ENCODE peak calls at places on chromosomes 12 and 14, in seven cellular contexts. E is GM23338, Y is endothelial cell of umbilical vein, J is Kasumi-1, C is breast epithelium, B is SHP77, Q is tibial artery. A is an unnamed sample.
A peak's percentile ranks its signal among the peaks of the same experiment; 100 is the strongest.

GRCh38 chr12:91361864-91362263 is 179.2 kb upstream of the DCN start:
- DNase-seq in E (peak; percentile 72), Y (peak; percentile 68), J (peak; percentile 76), C (no peak), B (peak; percentile 21), Q (no peak), A (peak; percentile 60)

GRCh38 chr14:100605230-100605629 is 18.0 kb upstream of the BEGAIN start:
- DNase-seq in E (no peak), Y (no peak), J (no peak), C (no peak), B (no peak), Q (no peak), A (no peak)

GRCh38 chr14:32480337-32480736 is 151.2 kb downstream of the AKAP6 start:
- DNase-seq in E (no peak), Y (no peak), J (no peak), C (no peak), B (no peak), Q (no peak), A (peak; percentile 70)

GRCh38 chr12:52175411-52176350 is 16.1 kb downstream of the KRT80 start:
- DNase-seq in E (no peak), Y (peak; percentile 87), J (no peak), C (peak; percentile 80), B (peak; percentile 90), Q (no peak), A (no peak)

GRCh38 chr12:19539836-19540235 is 100.5 kb downstream of the AEBP2 start:
- DNase-seq in E (no peak), Y (no peak), J (no peak), C (no peak), B (no peak), Q (no peak), A (no peak)

GRCh38 chr12:111777345-111778045 is 10.8 kb downstream of the ALDH2 start:
- DNase-seq in E (no peak), Y (no peak), J (no peak), C (no peak), B (no peak), Q (peak; percentile 49), A (no peak)

GRCh38 chr12:9258676-9259075 is 50.5 kb upstream of the PZP start:
- DNase-seq in E (no peak), Y (no peak), J (no peak), C (no peak), B (no peak), Q (no peak), A (no peak)

GRCh38 chr14:44204061-44204815 is 302.8 kb downstream of the FSCB start:
- DNase-seq in E (peak; percentile 72), Y (no peak), J (no peak), C (no peak), B (no peak), Q (no peak), A (no peak)

GRCh38 chr12:101968770-101969169 is 91.4 kb downstream of the DRAM1 start:
- DNase-seq in E (no peak), Y (no peak), J (no peak), C (no peak), B (no peak), Q (no peak), A (no peak)

GRCh38 chr12:75781532-75782046 is 250.0 kb downstream of the PHLDA1 start:
- DNase-seq in E (no peak), Y (peak; percentile 94), J (no peak), C (no peak), B (no peak), Q (no peak), A (peak; percentile 81)

GRCh38 chr14:103257211-103257962 is 76.7 kb upstream of the EIF5 start:
- DNase-seq in E (no peak), Y (no peak), J (no peak), C (no peak), B (no peak), Q (no peak), A (peak; percentile 29)

GRCh38 chr14:45185110-45185814 is 49.5 kb downstream of the FANCM start:
- DNase-seq in E (no peak), Y (no peak), J (no peak), C (no peak), B (no peak), Q (no peak), A (peak; percentile 52)

GRCh38 chr14:105399441-105399775 is 1.1 kb downstream of the TEX22 start:
- DNase-seq in E (no peak), Y (no peak), J (no peak), C (no peak), B (no peak), Q (no peak), A (no peak)

GRCh38 chr14:95455246-95455645 is 61.2 kb downstream of the SYNE3 start:
- DNase-seq in E (no peak), Y (no peak), J (no peak), C (no peak), B (no peak), Q (no peak), A (no peak)

GRCh38 chr14:22084393-22085281 is 411.0 kb upstream of the OR4E1 start:
- DNase-seq in E (peak; percentile 83), Y (peak; percentile 67), J (peak; percentile 60), C (no peak), B (peak; percentile 61), Q (no peak), A (peak; percentile 62)

GRCh38 chr14:33908540-33909223 is 42.2 kb downstream of the EGLN3 start:
- DNase-seq in E (peak; percentile 68), Y (no peak), J (no peak), C (no peak), B (no peak), Q (no peak), A (no peak)

GRCh38 chr12:24066865-24067264 is 117.4 kb upstream of the SOX5 start:
- DNase-seq in E (no peak), Y (peak; percentile 66), J (no peak), C (no peak), B (no peak), Q (peak; percentile 23), A (peak; percentile 77)

GRCh38 chr14:45664668-45665356 is 411.8 kb upstream of the MIS18BP1 start:
- DNase-seq in E (peak; percentile 77), Y (no peak), J (peak; percentile 21), C (no peak), B (no peak), Q (no peak), A (no peak)

GRCh38 chr12:122006186-122006926 is 15.3 kb upstream of the BCL7A start:
- DNase-seq in E (no peak), Y (no peak), J (no peak), C (no peak), B (no peak), Q (no peak), A (no peak)

GRCh38 chr12:113416091-113416754 is 6.0 kb upstream of the SDSL start:
- DNase-seq in E (no peak), Y (no peak), J (peak; percentile 28), C (no peak), B (no peak), Q (peak; percentile 56), A (no peak)

GRCh38 chr12:101277443-101277842 is 2.5 kb upstream of the UTP20 start:
- DNase-seq in E (no peak), Y (no peak), J (no peak), C (no peak), B (no peak), Q (no peak), A (no peak)

GRCh38 chr12:25449007-25449406 is 104.1 kb downstream of the LMNTD1 start:
- DNase-seq in E (no peak), Y (no peak), J (no peak), C (no peak), B (no peak), Q (no peak), A (no peak)

GRCh38 chr14:94081386-94081820 is 293 bp downstream of the IFI27L1 start:
- DNase-seq in E (no peak), Y (no peak), J (peak; percentile 58), C (no peak), B (no peak), Q (no peak), A (no peak)

GRCh38 chr12:76329163-76329562 is 19.1 kb downstream of the BBS10 start:
- DNase-seq in E (no peak), Y (peak; percentile 73), J (no peak), C (no peak), B (no peak), Q (no peak), A (peak; percentile 86)

GRCh38 chr12:508795-509194 is 49.1 kb downstream of the B4GALNT3 start:
- DNase-seq in E (no peak), Y (no peak), J (no peak), C (no peak), B (no peak), Q (no peak), A (no peak)

GRCh38 chr12:56420411-56420810 is 28.8 kb downstream of the TIMELESS start:
- DNase-seq in E (no peak), Y (no peak), J (no peak), C (no peak), B (no peak), Q (no peak), A (no peak)

GRCh38 chr12:47775100-47775911 is 2.3 kb downstream of the SLC48A1 start:
- DNase-seq in E (no peak), Y (no peak), J (peak; percentile 85), C (no peak), B (peak; percentile 8), Q (no peak), A (no peak)

GRCh38 chr12:107515446-107515958 is 170.1 kb upstream of the PWP1 start:
- DNase-seq in E (peak; percentile 22), Y (peak; percentile 73), J (no peak), C (peak; percentile 28), B (no peak), Q (peak; percentile 89), A (peak; percentile 93)

GRCh38 chr14:100872241-100872640 is 31.3 kb downstream of the RTL1 start:
- DNase-seq in E (no peak), Y (no peak), J (no peak), C (no peak), B (no peak), Q (no peak), A (peak; percentile 43)

GRCh38 chr14:98633380-98633779 is 638.6 kb downstream of the BCL11B start:
- DNase-seq in E (no peak), Y (no peak), J (no peak), C (peak; percentile 25), B (peak; percentile 73), Q (no peak), A (no peak)

GRCh38 chr14:74913986-74914573 is 9.0 kb downstream of the RPS6KL1 start:
- DNase-seq in E (peak; percentile 78), Y (peak; percentile 66), J (peak; percentile 48), C (peak; percentile 64), B (peak; percentile 12), Q (peak; percentile 86), A (peak; percentile 77)

GRCh38 chr12:79260923-79261322 is 396.3 kb downstream of the SYT1 start:
- DNase-seq in E (no peak), Y (no peak), J (no peak), C (no peak), B (no peak), Q (no peak), A (no peak)

GRCh38 chr12:87152841-87153528 is 876.2 kb downstream of the C12orf50 start:
- DNase-seq in E (no peak), Y (no peak), J (no peak), C (no peak), B (no peak), Q (no peak), A (no peak)

GRCh38 chr12:72141381-72141780 is 130.8 kb upstream of the TRHDE start:
- DNase-seq in E (no peak), Y (no peak), J (peak; percentile 42), C (no peak), B (no peak), Q (no peak), A (peak; percentile 28)